ENCODE peak calls at places on chromosomes 5 and 9, in six cellular contexts. One of them, this sample, is unnamed.

GRCh38 chr9:85258229-85258628 is 483.5 kb downstream of the AGTPBP1 start:
- DNase-seq in COLO829: no peak
- DNase-seq in HFFc6: no peak
- DNase-seq in IMR-90: no peak
- DNase-seq in occipital lobe: no peak
- DNase-seq in CD4-positive, alpha-beta T cell: no peak
- DNase-seq in this sample: no peak

GRCh38 chr9:27117489-27118135 is 8.6 kb downstream of the TEK start:
- DNase-seq in IMR-90: no peak
- DNase-seq in occipital lobe: no peak
- DNase-seq in COLO829: no peak
- DNase-seq in CD4-positive, alpha-beta T cell: no peak
- DNase-seq in HFFc6: no peak
- DNase-seq in this sample: no peak

GRCh38 chr5:15441433-15442182 is 58.4 kb upstream of the FBXL7 start:
- DNase-seq in occipital lobe: no peak
- DNase-seq in IMR-90: no peak
- DNase-seq in HFFc6: no peak
- DNase-seq in CD4-positive, alpha-beta T cell: no peak
- DNase-seq in COLO829: no peak
- DNase-seq in this sample: no peak

GRCh38 chr5:93076096-93076495 is 504.9 kb downstream of the NR2F1-AS1 start:
- DNase-seq in CD4-positive, alpha-beta T cell: no peak
- DNase-seq in occipital lobe: no peak
- DNase-seq in COLO829: no peak
- DNase-seq in IMR-90: peak; percentile 77
- DNase-seq in HFFc6: peak; percentile 11
- DNase-seq in this sample: no peak

GRCh38 chr9:71521132-71521531 is 247.2 kb downstream of the CEMIP2 start:
- DNase-seq in occipital lobe: no peak
- DNase-seq in COLO829: no peak
- DNase-seq in CD4-positive, alpha-beta T cell: no peak
- DNase-seq in IMR-90: no peak
- DNase-seq in HFFc6: no peak
- DNase-seq in this sample: no peak

GRCh38 chr9:113416149-113416726 is 5.7 kb downstream of the C9orf43 start:
- DNase-seq in CD4-positive, alpha-beta T cell: no peak
- DNase-seq in IMR-90: no peak
- DNase-seq in occipital lobe: no peak
- DNase-seq in COLO829: no peak
- DNase-seq in HFFc6: no peak
- DNase-seq in this sample: no peak

GRCh38 chr5:137660349-137660817 is 75.5 kb downstream of the KLHL3 start:
- DNase-seq in occipital lobe: peak; percentile 44
- DNase-seq in CD4-positive, alpha-beta T cell: peak; percentile 62
- DNase-seq in HFFc6: peak; percentile 45
- DNase-seq in IMR-90: peak; percentile 81
- DNase-seq in COLO829: peak; percentile 44
- DNase-seq in this sample: peak; percentile 80

GRCh38 chr5:10301266-10301665 is 6.4 kb downstream of the CMBL start:
- DNase-seq in occipital lobe: no peak
- DNase-seq in CD4-positive, alpha-beta T cell: no peak
- DNase-seq in IMR-90: no peak
- DNase-seq in HFFc6: no peak
- DNase-seq in COLO829: no peak
- DNase-seq in this sample: no peak

GRCh38 chr9:15426019-15426418 is 3.3 kb downstream of the SNAPC3 start:
- DNase-seq in IMR-90: no peak
- DNase-seq in occipital lobe: no peak
- DNase-seq in COLO829: no peak
- DNase-seq in HFFc6: no peak
- DNase-seq in CD4-positive, alpha-beta T cell: no peak
- DNase-seq in this sample: no peak

GRCh38 chr5:179250561-179251225 is 94.6 kb downstream of the ADAMTS2 start:
- DNase-seq in HFFc6: no peak
- DNase-seq in COLO829: no peak
- DNase-seq in occipital lobe: no peak
- DNase-seq in IMR-90: no peak
- DNase-seq in CD4-positive, alpha-beta T cell: no peak
- DNase-seq in this sample: no peak

GRCh38 chr9:125401317-125401716 is 139.7 kb downstream of the GAPVD1 start:
- DNase-seq in occipital lobe: no peak
- DNase-seq in IMR-90: peak; percentile 21
- DNase-seq in COLO829: no peak
- DNase-seq in HFFc6: no peak
- DNase-seq in CD4-positive, alpha-beta T cell: no peak
- DNase-seq in this sample: no peak

GRCh38 chr5:133702773-133703770 is 90.7 kb upstream of the FSTL4 start:
- DNase-seq in IMR-90: no peak
- DNase-seq in COLO829: no peak
- DNase-seq in occipital lobe: no peak
- DNase-seq in CD4-positive, alpha-beta T cell: no peak
- DNase-seq in HFFc6: no peak
- DNase-seq in this sample: no peak

GRCh38 chr9:2359821-2360220 is 261.8 kb upstream of the VLDLR start:
- DNase-seq in HFFc6: no peak
- DNase-seq in COLO829: no peak
- DNase-seq in CD4-positive, alpha-beta T cell: no peak
- DNase-seq in occipital lobe: no peak
- DNase-seq in IMR-90: no peak
- DNase-seq in this sample: no peak

GRCh38 chr5:136808756-136809155 is 443.4 kb upstream of the TRPC7 start:
- DNase-seq in COLO829: no peak
- DNase-seq in HFFc6: no peak
- DNase-seq in IMR-90: no peak
- DNase-seq in occipital lobe: no peak
- DNase-seq in CD4-positive, alpha-beta T cell: no peak
- DNase-seq in this sample: no peak